ENCODE peak calls at places on chromosomes 6 and 20, in nine cellular contexts. Y, R, H, Z, G, W, U, X and Q are unnamed samples.

GRCh38 chr20:56875052-56875663 is 246.1 kb downstream of the TFAP2C start:
- DNase-seq in R (no peak), G (no peak), H (no peak), Y (peak), W (peak), X (no peak), U (no peak), Z (no peak), Q (no peak)

GRCh38 chr20:49037962-49038387 is 8.1 kb upstream of the CSE1L start:
- DNase-seq in H (no peak), Y (no peak), X (no peak), Z (no peak), G (no peak), W (no peak), R (no peak), U (no peak), Q (no peak)

GRCh38 chr20:44017905-44018683 is 103.4 kb downstream of the TOX2 start:
- DNase-seq in G (peak), H (no peak), Y (peak), X (no peak), U (no peak), R (no peak), W (peak), Z (peak), Q (no peak)

GRCh38 chr20:18832801-18833200 is 19.2 kb downstream of the SCP2D1 start:
- DNase-seq in G (no peak), Z (no peak), X (no peak), Y (no peak), R (no peak), H (no peak), U (no peak), W (no peak), Q (no peak)

GRCh38 chr20:16191496-16191895 is 381.8 kb downstream of the KIF16B start:
- DNase-seq in X (no peak), U (no peak), G (no peak), Z (no peak), H (no peak), R (no peak), Y (no peak), W (no peak), Q (no peak)

GRCh38 chr6:51515052-51515402 is 572.4 kb downstream of the PKHD1 start:
- DNase-seq in W (no peak), G (no peak), U (no peak), Y (peak), R (no peak), H (no peak), X (no peak), Z (no peak), Q (no peak)

GRCh38 chr6:82022614-82023102 is 224.9 kb downstream of the IBTK start:
- DNase-seq in X (no peak), U (no peak), W (peak), G (no peak), R (no peak), Z (no peak), Y (peak), H (no peak), Q (no peak)

GRCh38 chr6:9540534-9541126 is 874.2 kb downstream of the TFAP2A start:
- DNase-seq in X (no peak), Z (no peak), U (no peak), H (no peak), G (no peak), Y (peak), R (peak), W (peak), Q (no peak)

GRCh38 chr6:21538186-21538798 is 55.3 kb upstream of the SOX4 start:
- DNase-seq in Y (peak), W (no peak), G (no peak), Z (no peak), H (no peak), U (no peak), X (no peak), R (no peak), Q (no peak)

GRCh38 chr6:31010393-31011060 is at the start of gene MUC22:
- DNase-seq in X (no peak), U (no peak), G (no peak), Z (no peak), R (no peak), H (no peak), W (no peak), Y (peak), Q (no peak)

GRCh38 chr6:24673625-24674024 is 6.7 kb downstream of the ACOT13 start:
- DNase-seq in W (no peak), H (no peak), Y (no peak), Z (no peak), R (no peak), G (no peak), U (no peak), X (no peak), Q (no peak)

GRCh38 chr20:35523298-35523888 is 6.1 kb downstream of the C20orf173 start:
- DNase-seq in W (no peak), H (no peak), G (no peak), Y (peak), U (no peak), Z (no peak), X (no peak), R (peak), Q (no peak)

GRCh38 chr6:3382399-3383279 is 74.2 kb downstream of the SLC22A23 start:
- DNase-seq in G (no peak), X (no peak), U (no peak), Y (peak), R (no peak), Z (no peak), W (peak), H (no peak), Q (no peak)

GRCh38 chr6:170031684-170032121 is 259.2 kb downstream of the DLL1 start:
- DNase-seq in U (no peak), H (no peak), X (no peak), G (peak), Y (peak), Z (no peak), W (no peak), R (no peak), Q (no peak)

GRCh38 chr20:61762886-61763739 is 302.6 kb downstream of the TAF4 start:
- DNase-seq in W (no peak), Z (no peak), X (no peak), R (no peak), H (no peak), U (peak), G (peak), Y (no peak), Q (no peak)

GRCh38 chr6:158028876-158029275 is 47.2 kb downstream of the SYNJ2 start:
- DNase-seq in H (no peak), G (peak), Z (no peak), W (no peak), R (no peak), X (no peak), Y (no peak), U (no peak), Q (no peak)

GRCh38 chr6:169415179-169415578 is 161.5 kb upstream of the THBS2 start:
- DNase-seq in H (no peak), U (no peak), G (no peak), Z (no peak), Y (no peak), R (no peak), W (no peak), X (no peak), Q (no peak)

GRCh38 chr20:25318471-25319240 is 70.8 kb downstream of the PYGB start:
- DNase-seq in W (no peak), X (no peak), Y (no peak), H (peak), G (peak), Z (no peak), R (no peak), U (no peak), Q (peak)

GRCh38 chr20:41339957-41340326 is 679 bp upstream of the LPIN3 start:
- DNase-seq in W (peak), G (peak), R (peak), U (peak), Z (peak), Y (peak), X (peak), H (peak), Q (peak)

GRCh38 chr6:73129653-73130443 is 95.4 kb downstream of the KHDC1L start:
- DNase-seq in H (peak), W (peak), U (peak), X (peak), R (peak), Y (peak), Z (peak), G (peak), Q (peak)

GRCh38 chr6:119312875-119313338 is 36.7 kb downstream of the MAN1A1 start:
- DNase-seq in Y (no peak), X (no peak), Z (no peak), H (no peak), W (no peak), U (no peak), G (no peak), R (no peak), Q (no peak)

GRCh38 chr6:133707456-133707855 is 181.5 kb upstream of the TCF21 start:
- DNase-seq in U (no peak), W (no peak), Z (no peak), X (no peak), H (no peak), G (no peak), Y (no peak), R (no peak), Q (no peak)

GRCh38 chr6:163340201-163340887 is 74.2 kb upstream of the QKI start:
- DNase-seq in U (no peak), G (peak), R (no peak), H (no peak), X (no peak), W (no peak), Z (no peak), Y (no peak), Q (no peak)

GRCh38 chr6:146915671-146916127 is 288.5 kb upstream of the STXBP5 start:
- DNase-seq in H (no peak), W (no peak), G (no peak), X (no peak), Z (no peak), Y (peak), R (no peak), U (no peak), Q (no peak)

GRCh38 chr6:38804368-38804767 is 89.3 kb downstream of the DNAH8 start:
- DNase-seq in U (no peak), X (no peak), W (no peak), Y (no peak), R (no peak), G (no peak), Z (no peak), H (no peak), Q (no peak)

GRCh38 chr20:17570347-17571152 is 675 bp downstream of the DSTN start:
- DNase-seq in Z (peak), X (peak), U (peak), R (peak), Y (peak), H (no peak), W (peak), G (peak), Q (no peak)

GRCh38 chr6:146741609-146742008 is 142.8 kb downstream of the ADGB start:
- DNase-seq in Y (peak), U (no peak), X (no peak), R (no peak), W (no peak), G (no peak), H (no peak), Z (no peak), Q (no peak)

GRCh38 chr20:45174434-45175364 is at the start of gene PI3:
- DNase-seq in X (no peak), Z (no peak), H (no peak), U (no peak), W (no peak), G (no peak), Y (peak), R (no peak), Q (peak)

DNA sequence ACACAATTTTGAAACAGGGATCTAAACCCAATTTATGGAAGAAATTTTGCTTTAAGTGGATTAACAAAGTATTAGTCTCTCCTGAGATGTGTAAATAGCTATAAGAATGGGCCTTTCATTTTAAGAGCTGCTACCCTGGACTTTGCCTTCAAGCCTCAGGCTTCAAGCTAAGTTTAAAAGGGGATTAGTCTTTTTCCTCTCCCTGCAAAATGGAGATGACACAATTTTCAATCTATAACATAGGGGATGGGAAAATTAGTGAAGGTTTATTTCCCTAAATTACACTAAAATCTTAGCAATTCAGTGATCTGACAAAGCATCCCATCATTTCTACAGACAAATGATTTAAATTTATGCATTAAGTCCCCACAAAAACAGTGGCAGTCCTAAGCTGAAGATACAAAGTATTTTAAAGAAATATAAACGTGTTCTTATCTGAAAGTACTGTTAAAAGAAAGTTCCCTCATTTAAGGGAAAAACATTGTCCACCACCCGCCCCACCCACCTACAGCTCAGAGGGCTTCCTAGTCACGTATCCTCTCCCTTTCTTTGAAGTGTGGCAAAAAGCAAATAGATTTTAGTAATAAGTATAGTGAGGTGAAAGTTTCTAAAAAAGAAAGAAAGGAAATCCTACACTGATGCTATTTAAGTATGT is 14.5 kb downstream of the ARHGAP18 start:
- DNase-seq in X (no peak), W (no peak), G (no peak), R (no peak), U (no peak), H (no peak), Y (no peak), Z (no peak), Q (no peak)
- TF ChIP-seq CTCF in X (no peak), W (no peak), G (no peak), R (no peak), U (no peak), H (no peak), Y (no peak), Z (no peak), Q (no peak)

DNA sequence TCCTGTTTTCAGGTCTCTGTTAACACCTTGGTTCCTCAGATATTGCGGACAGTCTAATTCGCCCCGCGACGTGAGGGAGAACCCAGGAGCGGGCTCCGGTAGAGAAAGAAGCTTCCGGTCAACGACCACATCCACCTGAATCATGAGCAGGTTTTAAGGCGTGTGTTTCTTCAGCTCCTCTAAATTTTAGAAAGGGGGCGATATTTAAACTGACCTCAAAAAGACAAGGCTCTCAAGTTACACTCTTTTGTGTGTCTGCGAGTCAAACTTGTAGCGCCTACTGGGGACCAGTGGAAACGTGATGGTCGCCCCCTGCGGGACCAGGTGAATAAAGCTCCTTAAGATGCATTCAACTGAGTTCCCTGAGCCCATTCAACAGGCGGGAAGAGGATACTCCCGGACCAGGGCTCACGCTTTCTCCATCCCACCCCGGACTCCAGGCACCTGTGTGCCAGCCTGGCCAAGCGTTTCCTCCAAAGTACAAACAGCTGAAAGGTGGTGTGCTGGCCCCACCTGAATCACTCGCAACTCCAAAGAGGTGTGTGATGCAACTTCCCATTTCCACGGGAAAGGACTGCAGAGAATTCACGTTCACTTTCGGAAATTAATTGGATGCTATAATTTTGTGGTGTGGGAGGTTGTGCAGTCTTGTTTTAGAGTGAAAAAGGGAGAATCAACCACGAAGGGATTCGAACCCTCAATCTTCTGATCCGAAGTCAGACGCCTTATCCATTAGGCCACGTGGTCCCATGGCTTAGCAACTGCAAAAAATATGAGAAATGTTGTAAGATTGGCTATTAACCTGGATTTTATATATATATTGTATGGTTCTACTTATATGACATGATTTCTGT is 17.0 kb downstream of the GPX5 start:
- DNase-seq in Y (peak), Z (no peak), H (peak), G (no peak), U (no peak), R (peak), X (peak), W (peak), Q (no peak)
- TF ChIP-seq CTCF in Y (peak), Z (no peak), H (peak), G (no peak), U (no peak), R (peak), X (peak), W (peak), Q (no peak)

GRCh38 chr6:16302721-16303552 is 64.5 kb downstream of the GMPR start:
- DNase-seq in X (no peak), W (no peak), Z (no peak), U (no peak), H (no peak), R (no peak), Y (no peak), G (peak), Q (no peak)

GRCh38 chr6:16301511-16301910 is 63.1 kb downstream of the GMPR start:
- DNase-seq in G (peak), Y (no peak), Z (no peak), H (peak), R (no peak), W (no peak), U (no peak), X (no peak), Q (no peak)

GRCh38 chr6:16296061-16296670 is 57.8 kb downstream of the GMPR start:
- DNase-seq in U (no peak), X (no peak), R (no peak), H (no peak), W (no peak), Z (no peak), G (peak), Y (no peak), Q (no peak)

GRCh38 chr6:16295471-16295870 is 57.1 kb downstream of the GMPR start:
- DNase-seq in X (no peak), H (no peak), G (peak), W (no peak), Z (no peak), U (no peak), R (no peak), Y (no peak), Q (no peak)

DNA sequence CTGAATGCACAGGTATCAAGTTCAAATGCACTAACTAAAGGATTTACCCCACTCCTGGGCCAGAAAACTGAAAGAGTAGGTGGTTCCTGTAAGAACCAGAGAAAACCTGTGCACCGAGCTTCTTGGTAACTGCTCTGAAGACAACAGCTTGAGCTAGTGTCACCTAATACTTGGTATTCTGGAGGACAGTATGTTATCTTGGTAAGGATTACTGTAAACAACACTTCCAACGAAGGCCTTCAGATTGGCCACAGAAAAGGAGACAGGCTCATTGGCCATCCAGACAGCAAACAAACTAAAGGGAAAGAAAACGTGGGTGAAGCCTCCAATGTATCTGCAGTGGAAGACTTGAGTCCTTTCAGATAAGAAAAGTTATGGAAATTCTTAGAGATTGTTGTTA is 61.5 kb downstream of the GMPR start:
- DNase-seq in H (no peak), Y (no peak), Z (no peak), U (no peak), X (no peak), W (no peak), G (no peak), R (no peak), Q (no peak)
- TF ChIP-seq CTCF in H (no peak), Y (no peak), Z (no peak), U (no peak), X (no peak), W (no peak), G (no peak), R (no peak), Q (no peak)

DNA sequence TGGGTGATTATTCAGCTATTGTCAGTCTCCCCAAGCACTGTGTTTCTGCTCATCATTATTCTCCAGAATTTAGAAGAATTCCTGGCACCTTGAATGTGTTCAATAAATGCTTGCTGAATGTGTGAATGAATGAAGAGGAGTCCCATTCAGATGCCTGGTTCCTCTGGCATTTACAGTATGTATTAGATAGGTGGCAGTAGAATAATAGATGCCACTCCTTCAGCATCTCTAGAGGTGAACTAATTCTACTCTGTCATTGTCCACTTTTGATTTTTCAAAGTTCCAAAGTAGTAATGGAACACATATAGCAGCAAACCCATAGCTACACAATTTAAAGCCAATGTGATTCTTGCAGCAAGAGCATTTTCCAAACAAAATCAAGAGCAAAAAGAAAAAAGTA is 118.9 kb upstream of the CEP162 start:
- DNase-seq in R (no peak), X (no peak), G (no peak), H (no peak), W (no peak), U (no peak), Y (peak), Z (no peak), Q (no peak)
- TF ChIP-seq CTCF in R (no peak), X (no peak), G (peak), H (no peak), W (no peak), U (no peak), Y (peak), Z (no peak), Q (no peak)

DNA sequence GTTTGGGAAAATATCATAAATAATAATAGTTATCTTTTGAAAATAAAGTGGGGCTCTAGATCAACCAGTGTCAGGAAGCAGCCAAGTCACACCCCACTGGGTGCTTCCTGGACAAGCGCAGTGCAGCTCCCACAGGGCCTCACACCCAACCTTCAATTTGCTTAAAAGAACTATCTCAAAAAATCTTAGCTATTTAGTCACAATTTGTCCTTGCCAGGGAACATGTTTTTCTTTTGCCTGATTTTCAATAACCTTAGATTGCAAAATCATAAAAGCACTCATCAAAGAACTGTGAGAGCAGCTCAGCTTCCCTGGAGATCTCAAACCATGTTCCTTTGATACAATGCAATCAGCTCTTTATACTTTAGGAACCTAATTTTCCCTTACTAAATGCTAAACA is 1.6 kb upstream of the NCOA7 start:
- DNase-seq in X (no peak), H (no peak), U (peak), G (peak), W (no peak), Y (no peak), Z (no peak), R (no peak), Q (no peak)
- TF ChIP-seq CTCF in X (no peak), H (no peak), U (no peak), G (no peak), W (no peak), Y (no peak), Z (no peak), R (no peak), Q (no peak)